ENCODE peak calls at places on chromosome 16, in ten cellular contexts. One of them, this sample, is unnamed.

GRCh38 chr16:3738541-3738940 is 21.2 kb upstream of the TRAP1 start:
- DNase-seq in neural progenitor cell: no peak
- DNase-seq in cardiac muscle cell: no peak
- DNase-seq in uterus: no peak
- DNase-seq in AG10803: no peak
- DNase-seq in cardiac fibroblast: no peak
- DNase-seq in OCI-LY7: no peak
- DNase-seq in A549: no peak
- DNase-seq in GM23338: no peak
- DNase-seq in colonic mucosa: no peak
- DNase-seq in this sample: no peak

GRCh38 chr16:16917201-16917600 is 538.3 kb downstream of the NPIPA7 start:
- DNase-seq in neural progenitor cell: no peak
- DNase-seq in cardiac muscle cell: no peak
- DNase-seq in uterus: no peak
- DNase-seq in AG10803: no peak
- DNase-seq in cardiac fibroblast: no peak
- DNase-seq in OCI-LY7: no peak
- DNase-seq in A549: no peak
- DNase-seq in GM23338: no peak
- DNase-seq in colonic mucosa: no peak
- DNase-seq in this sample: no peak

GRCh38 chr16:60729052-60729451 is 1307.2 kb downstream of the CDH8 start:
- DNase-seq in neural progenitor cell: no peak
- DNase-seq in cardiac muscle cell: no peak
- DNase-seq in uterus: no peak
- DNase-seq in AG10803: peak
- DNase-seq in cardiac fibroblast: no peak
- DNase-seq in OCI-LY7: no peak
- DNase-seq in A549: no peak
- DNase-seq in GM23338: no peak
- DNase-seq in colonic mucosa: no peak
- DNase-seq in this sample: no peak

GRCh38 chr16:2842340-2843000 is 12.4 kb downstream of the ZG16B start:
- DNase-seq in neural progenitor cell: peak
- DNase-seq in cardiac muscle cell: peak
- DNase-seq in uterus: no peak
- DNase-seq in AG10803: no peak
- DNase-seq in cardiac fibroblast: peak
- DNase-seq in OCI-LY7: peak
- DNase-seq in A549: peak
- DNase-seq in GM23338: peak
- DNase-seq in colonic mucosa: peak
- DNase-seq in this sample: peak

GRCh38 chr16:76114681-76115080 is 162.5 kb upstream of the CNTNAP4 start:
- DNase-seq in neural progenitor cell: no peak
- DNase-seq in cardiac muscle cell: no peak
- DNase-seq in uterus: no peak
- DNase-seq in AG10803: no peak
- DNase-seq in cardiac fibroblast: no peak
- DNase-seq in OCI-LY7: no peak
- DNase-seq in A549: no peak
- DNase-seq in GM23338: no peak
- DNase-seq in colonic mucosa: no peak
- DNase-seq in this sample: no peak

GRCh38 chr16:24999088-24999670 is 16.0 kb downstream of the ARHGAP17 start:
- DNase-seq in neural progenitor cell: no peak
- DNase-seq in cardiac muscle cell: no peak
- DNase-seq in uterus: no peak
- DNase-seq in AG10803: no peak
- DNase-seq in cardiac fibroblast: no peak
- DNase-seq in OCI-LY7: no peak
- DNase-seq in A549: no peak
- DNase-seq in GM23338: no peak
- DNase-seq in colonic mucosa: no peak
- DNase-seq in this sample: no peak

GRCh38 chr16:88702364-88703210 is 3.6 kb downstream of the RNF166 start:
- DNase-seq in neural progenitor cell: no peak
- DNase-seq in cardiac muscle cell: no peak
- DNase-seq in uterus: no peak
- DNase-seq in AG10803: no peak
- DNase-seq in cardiac fibroblast: no peak
- DNase-seq in OCI-LY7: peak
- DNase-seq in A549: no peak
- DNase-seq in GM23338: no peak
- DNase-seq in colonic mucosa: no peak
- DNase-seq in this sample: no peak

GRCh38 chr16:89009343-89010209 is 32.6 kb upstream of the CBFA2T3 start:
- DNase-seq in neural progenitor cell: peak
- DNase-seq in cardiac muscle cell: peak
- DNase-seq in uterus: no peak
- DNase-seq in AG10803: no peak
- DNase-seq in cardiac fibroblast: peak
- DNase-seq in OCI-LY7: peak
- DNase-seq in A549: no peak
- DNase-seq in GM23338: peak
- DNase-seq in colonic mucosa: no peak
- DNase-seq in this sample: peak

GRCh38 chr16:89355686-89356085 is 134.7 kb downstream of the ANKRD11 start:
- DNase-seq in neural progenitor cell: no peak
- DNase-seq in cardiac muscle cell: no peak
- DNase-seq in uterus: no peak
- DNase-seq in AG10803: no peak
- DNase-seq in cardiac fibroblast: no peak
- DNase-seq in OCI-LY7: no peak
- DNase-seq in A549: no peak
- DNase-seq in GM23338: no peak
- DNase-seq in colonic mucosa: no peak
- DNase-seq in this sample: no peak

GRCh38 chr16:35751191-35751941 is 2292.0 kb downstream of the TP53TG3F start:
- DNase-seq in neural progenitor cell: no peak
- DNase-seq in cardiac muscle cell: no peak
- DNase-seq in uterus: no peak
- DNase-seq in AG10803: no peak
- DNase-seq in cardiac fibroblast: no peak
- DNase-seq in OCI-LY7: no peak
- DNase-seq in A549: no peak
- DNase-seq in GM23338: no peak
- DNase-seq in colonic mucosa: no peak
- DNase-seq in this sample: no peak

GRCh38 chr16:30839523-30840227 is 52.7 kb upstream of the ZNF629 start:
- DNase-seq in neural progenitor cell: peak
- DNase-seq in cardiac muscle cell: peak
- DNase-seq in uterus: no peak
- DNase-seq in AG10803: no peak
- DNase-seq in cardiac fibroblast: no peak
- DNase-seq in OCI-LY7: no peak
- DNase-seq in A549: no peak
- DNase-seq in GM23338: peak
- DNase-seq in colonic mucosa: peak
- DNase-seq in this sample: no peak

DNA sequence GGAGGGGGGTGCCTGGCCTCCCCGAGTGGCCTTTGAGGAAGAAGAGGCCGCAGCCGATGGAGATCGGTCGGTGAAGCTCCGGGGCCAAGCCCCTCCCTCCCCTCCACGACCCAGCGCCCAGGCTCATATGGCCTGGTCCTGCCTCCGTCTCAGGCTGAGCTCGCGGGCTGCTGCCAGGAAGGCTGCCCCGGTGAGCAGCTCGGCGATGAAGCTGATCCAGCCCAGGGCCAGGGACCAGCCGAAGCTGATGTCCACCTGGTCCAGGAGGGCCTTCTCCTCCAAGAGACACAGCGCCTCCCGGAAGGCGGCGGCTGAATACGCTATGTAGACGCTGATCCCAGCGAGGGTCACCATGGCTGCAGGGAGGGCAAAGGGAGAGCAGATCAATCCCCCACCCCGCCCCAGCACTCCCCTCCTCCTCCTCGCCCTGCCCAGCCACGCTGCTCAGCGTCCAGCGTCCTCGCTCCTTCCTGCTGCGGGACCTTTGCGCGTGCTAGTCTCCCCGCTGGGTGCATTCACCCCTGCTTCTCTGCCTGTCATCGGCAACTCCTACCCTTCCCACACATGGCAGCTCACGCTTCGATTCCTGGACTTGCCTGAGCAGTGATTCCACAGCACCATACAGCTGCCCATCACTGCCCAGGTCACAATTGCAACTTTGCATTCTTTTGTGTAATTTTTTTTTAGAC is 20.5 kb downstream of the TMEM114 start:
- DNase-seq in neural progenitor cell: peak
- DNase-seq in cardiac muscle cell: no peak
- DNase-seq in uterus: no peak
- DNase-seq in AG10803: no peak
- DNase-seq in cardiac fibroblast: no peak
- DNase-seq in OCI-LY7: no peak
- DNase-seq in A549: no peak
- DNase-seq in GM23338: peak
- DNase-seq in colonic mucosa: no peak
- DNase-seq in this sample: no peak
- H3K4me3 ChIP-seq in neural progenitor cell: no peak
- H3K4me3 ChIP-seq in cardiac muscle cell: no peak
- H3K4me3 ChIP-seq in uterus: no peak
- H3K4me3 ChIP-seq in AG10803: no peak
- H3K4me3 ChIP-seq in cardiac fibroblast: no peak
- H3K4me3 ChIP-seq in OCI-LY7: no peak
- H3K4me3 ChIP-seq in A549: no peak
- H3K4me3 ChIP-seq in GM23338: peak
- H3K4me3 ChIP-seq in colonic mucosa: no peak
- H3K4me3 ChIP-seq in this sample: no peak

DNA sequence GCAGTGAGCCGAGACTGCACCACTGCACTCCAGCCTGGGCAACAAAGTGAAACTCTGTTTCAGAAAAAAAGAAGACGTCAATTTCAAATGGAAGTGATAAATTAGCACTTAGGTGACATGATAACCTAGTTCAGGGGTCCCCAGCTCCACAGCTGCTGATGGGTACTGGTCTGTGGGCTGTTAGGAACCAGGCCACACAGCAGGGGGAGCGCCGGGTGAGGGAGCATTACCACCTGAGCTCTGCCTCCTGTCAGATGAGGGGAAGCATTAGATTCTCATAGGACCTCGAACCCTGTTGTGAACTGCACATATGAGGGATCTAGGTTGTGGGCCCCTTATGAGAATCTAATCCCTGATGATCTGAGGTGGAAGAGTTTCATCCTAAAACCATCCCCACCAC is 253.0 kb downstream of the FOXL1 start:
- DNase-seq in neural progenitor cell: no peak
- DNase-seq in cardiac muscle cell: no peak
- DNase-seq in uterus: no peak
- DNase-seq in AG10803: no peak
- DNase-seq in cardiac fibroblast: no peak
- DNase-seq in OCI-LY7: peak
- DNase-seq in A549: no peak
- DNase-seq in GM23338: no peak
- DNase-seq in colonic mucosa: no peak
- DNase-seq in this sample: no peak
- TF ChIP-seq CTCF in neural progenitor cell: no peak
- TF ChIP-seq CTCF in cardiac muscle cell: no peak
- TF ChIP-seq CTCF in uterus: no peak
- TF ChIP-seq CTCF in AG10803: no peak
- TF ChIP-seq CTCF in cardiac fibroblast: no peak
- TF ChIP-seq CTCF in OCI-LY7: peak
- TF ChIP-seq CTCF in A549: no peak
- TF ChIP-seq CTCF in GM23338: no peak
- TF ChIP-seq CTCF in colonic mucosa: no peak
- TF ChIP-seq CTCF in this sample: no peak

GRCh38 chr16:19753815-19754643 is 36.0 kb downstream of the IQCK start:
- DNase-seq in neural progenitor cell: no peak
- DNase-seq in cardiac muscle cell: no peak
- DNase-seq in uterus: no peak
- DNase-seq in AG10803: no peak
- DNase-seq in cardiac fibroblast: peak
- DNase-seq in OCI-LY7: no peak
- DNase-seq in A549: peak
- DNase-seq in GM23338: no peak
- DNase-seq in colonic mucosa: peak
- DNase-seq in this sample: no peak
- H3K4me3 ChIP-seq in neural progenitor cell: no peak
- H3K4me3 ChIP-seq in cardiac muscle cell: no peak
- H3K4me3 ChIP-seq in uterus: no peak
- H3K4me3 ChIP-seq in AG10803: no peak
- H3K4me3 ChIP-seq in cardiac fibroblast: no peak
- H3K4me3 ChIP-seq in OCI-LY7: no peak
- H3K4me3 ChIP-seq in A549: no peak
- H3K4me3 ChIP-seq in GM23338: no peak
- H3K4me3 ChIP-seq in colonic mucosa: no peak
- H3K4me3 ChIP-seq in this sample: no peak

GRCh38 chr16:77721752-77722314 is 481 bp upstream of the NUDT7 start:
- DNase-seq in neural progenitor cell: peak
- DNase-seq in cardiac muscle cell: no peak
- DNase-seq in uterus: no peak
- DNase-seq in AG10803: no peak
- DNase-seq in cardiac fibroblast: no peak
- DNase-seq in OCI-LY7: no peak
- DNase-seq in A549: no peak
- DNase-seq in GM23338: no peak
- DNase-seq in colonic mucosa: no peak
- DNase-seq in this sample: no peak

GRCh38 chr16:77724174-77724573 is 1.9 kb downstream of the NUDT7 start:
- DNase-seq in neural progenitor cell: no peak
- DNase-seq in cardiac muscle cell: no peak
- DNase-seq in uterus: no peak
- DNase-seq in AG10803: no peak
- DNase-seq in cardiac fibroblast: no peak
- DNase-seq in OCI-LY7: no peak
- DNase-seq in A549: no peak
- DNase-seq in GM23338: no peak
- DNase-seq in colonic mucosa: no peak
- DNase-seq in this sample: no peak

GRCh38 chr16:77723108-77723514 is 797 bp downstream of the NUDT7 start:
- DNase-seq in neural progenitor cell: no peak
- DNase-seq in cardiac muscle cell: peak
- DNase-seq in uterus: peak
- DNase-seq in AG10803: peak
- DNase-seq in cardiac fibroblast: peak
- DNase-seq in OCI-LY7: peak
- DNase-seq in A549: no peak
- DNase-seq in GM23338: no peak
- DNase-seq in colonic mucosa: peak
- DNase-seq in this sample: no peak

DNA sequence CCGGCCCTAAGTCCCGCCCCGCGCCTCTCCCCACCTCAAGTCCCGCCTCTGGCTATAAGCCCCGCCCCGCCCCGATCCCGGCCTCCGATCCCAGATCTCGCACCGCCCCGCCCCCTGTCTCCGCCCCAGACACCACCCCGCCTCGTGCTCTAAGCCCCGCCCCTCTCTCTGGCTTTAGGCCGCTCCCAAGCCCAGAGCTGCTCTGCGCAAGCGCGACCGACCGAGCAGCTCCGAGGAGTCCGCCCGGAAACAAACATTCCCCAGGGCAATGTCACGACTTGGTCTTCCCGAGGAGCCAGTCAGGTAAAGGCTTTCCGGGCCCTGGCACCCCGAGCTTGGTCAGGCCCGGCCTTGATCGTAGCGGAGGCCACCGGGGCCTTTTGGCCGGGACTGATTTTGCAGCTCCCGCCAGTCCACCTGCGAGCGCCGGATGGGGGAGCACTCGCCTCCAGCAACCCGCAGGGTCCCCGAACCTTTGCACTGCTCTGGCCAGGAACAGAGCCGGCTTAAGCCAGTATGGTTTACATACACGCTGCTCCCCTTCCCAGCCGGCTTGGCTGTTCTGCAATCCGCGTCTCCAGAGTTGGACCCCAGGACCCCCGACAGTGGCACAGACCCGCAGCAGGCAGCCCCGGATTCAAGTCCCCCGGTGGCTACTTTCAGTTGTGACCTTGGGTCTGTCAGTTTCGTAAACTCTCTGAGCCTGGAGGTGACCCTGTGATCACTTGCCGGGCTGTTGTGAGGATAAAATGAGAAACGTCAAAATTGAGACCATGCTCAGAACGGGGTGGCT is at the start of gene NUDT7:
- DNase-seq in neural progenitor cell: peak
- DNase-seq in cardiac muscle cell: peak
- DNase-seq in uterus: peak
- DNase-seq in AG10803: peak
- DNase-seq in cardiac fibroblast: peak
- DNase-seq in OCI-LY7: peak
- DNase-seq in A549: peak
- DNase-seq in GM23338: peak
- DNase-seq in colonic mucosa: peak
- DNase-seq in this sample: peak
- TF ChIP-seq CTCF in neural progenitor cell: peak
- TF ChIP-seq CTCF in cardiac muscle cell: peak
- TF ChIP-seq CTCF in uterus: peak
- TF ChIP-seq CTCF in AG10803: peak
- TF ChIP-seq CTCF in cardiac fibroblast: no peak
- TF ChIP-seq CTCF in OCI-LY7: peak
- TF ChIP-seq CTCF in A549: peak
- TF ChIP-seq CTCF in GM23338: peak
- TF ChIP-seq CTCF in colonic mucosa: no peak
- TF ChIP-seq CTCF in this sample: peak